ENCODE peak calls at places on chromosomes 11 and 22, in five cellular contexts. Z, R, J, T and O are unnamed samples.

GRCh38 chr22:23042179-23042578 is 28.1 kb upstream of the GNAZ start:
- DNase-seq in Z (no peak), R (no peak), J (no peak), T (no peak), O (no peak)

GRCh38 chr22:38218661-38219331 is 17.0 kb downstream of the MAFF start:
- DNase-seq in Z (peak; percentile 93), R (peak; percentile 89), J (no peak), T (peak; percentile 97), O (peak; percentile 96)

GRCh38 chr11:31825453-31826391 is 14.6 kb upstream of the PAX6 start:
- DNase-seq in Z (peak; percentile 22), R (peak; percentile 55), J (peak; percentile 23), T (no peak), O (no peak)

GRCh38 chr22:46355996-46356471 is 20.5 kb downstream of the TRMU start:
- DNase-seq in Z (no peak), R (no peak), J (no peak), T (no peak), O (no peak)

GRCh38 chr11:7664867-7665266 is 8.4 kb downstream of the CYB5R2 start:
- DNase-seq in Z (no peak), R (no peak), J (no peak), T (no peak), O (no peak)

GRCh38 chr11:12808519-12808918 is 134.3 kb downstream of the TEAD1 start:
- DNase-seq in Z (no peak), R (no peak), J (no peak), T (peak; percentile 76), O (peak; percentile 69)

GRCh38 chr22:37007666-37008065 is 11.6 kb downstream of the TST start:
- DNase-seq in Z (peak; percentile 75), R (no peak), J (no peak), T (no peak), O (no peak)

GRCh38 chr11:20250644-20251247 is 90.5 kb upstream of the DBX1 start:
- DNase-seq in Z (no peak), R (no peak), J (no peak), T (no peak), O (no peak)

GRCh38 chr11:17629113-17629512 is 82.1 kb downstream of the OTOG start:
- DNase-seq in Z (no peak), R (no peak), J (no peak), T (no peak), O (no peak)

GRCh38 chr11:14520086-14520901 is at the start of gene PSMA1:
- DNase-seq in Z (peak; percentile 99), R (peak; percentile 97), J (peak; percentile 90), T (peak; percentile 94), O (peak; percentile 97)

GRCh38 chr11:18106688-18107087 is 806 bp upstream of the SAAL1 start:
- DNase-seq in Z (no peak), R (no peak), J (no peak), T (peak; percentile 65), O (peak; percentile 58)

GRCh38 chr11:47918882-47919495 is 61.4 kb upstream of the PTPRJ start:
- DNase-seq in Z (peak; percentile 58), R (no peak), J (no peak), T (peak; percentile 60), O (peak; percentile 73)

GRCh38 chr11:105862736-105863367 is 159.2 kb downstream of the MSANTD4 start:
- DNase-seq in Z (peak; percentile 57), R (no peak), J (peak; percentile 30), T (peak; percentile 68), O (peak; percentile 70)

GRCh38 chr22:29617922-29618629 is 14.6 kb downstream of the NF2 start:
- DNase-seq in Z (no peak), R (no peak), J (no peak), T (peak; percentile 68), O (peak; percentile 54)

GRCh38 chr11:6926208-6927029 is at the start of gene ZNF215:
- DNase-seq in Z (peak; percentile 97), R (peak; percentile 97), J (peak; percentile 78), T (peak; percentile 81), O (peak; percentile 90)

GRCh38 chr11:11691296-11692141 is 69.7 kb upstream of the GALNT18 start:
- DNase-seq in Z (peak; percentile 76), R (peak; percentile 63), J (peak; percentile 67), T (no peak), O (no peak)

GRCh38 chr22:37229012-37229804 is 14.9 kb downstream of the RAC2 start:
- DNase-seq in Z (no peak), R (no peak), J (no peak), T (peak; percentile 87), O (peak; percentile 87)

GRCh38 chr11:67321313-67321871 is 18.1 kb downstream of the SSH3 start:
- DNase-seq in Z (no peak), R (no peak), J (no peak), T (no peak), O (no peak)

GRCh38 chr11:114775849-114776621 is 97.7 kb downstream of the NXPE2 start:
- DNase-seq in Z (no peak), R (no peak), J (no peak), T (no peak), O (no peak)

GRCh38 chr11:4044971-4045646 is 49.5 kb upstream of the RRM1 start:
- DNase-seq in Z (no peak), R (no peak), J (no peak), T (no peak), O (no peak)

GRCh38 chr11:57379732-57380131 is 1.2 kb downstream of the PRG3 start:
- DNase-seq in Z (peak; percentile 81), R (peak; percentile 80), J (peak; percentile 56), T (peak; percentile 24), O (peak; percentile 34)

GRCh38 chr22:37657590-37658132 is 862 bp upstream of the PDXP start:
- DNase-seq in Z (no peak), R (no peak), J (no peak), T (peak; percentile 7), O (no peak)

GRCh38 chr22:32823024-32823730 is 21.7 kb downstream of the TIMP3 start:
- DNase-seq in Z (peak; percentile 91), R (peak; percentile 75), J (no peak), T (peak; percentile 44), O (peak; percentile 56)

GRCh38 chr22:31891366-31892079 is 52.8 kb upstream of the YWHAH start:
- DNase-seq in Z (no peak), R (no peak), J (no peak), T (peak; percentile 18), O (peak; percentile 29)

GRCh38 chr11:70671083-70671482 is 272.8 kb downstream of the CTTN start:
- DNase-seq in Z (peak; percentile 47), R (peak; percentile 39), J (no peak), T (no peak), O (no peak)

GRCh38 chr11:113873241-113873626 is 2.1 kb downstream of the USP28 start:
- DNase-seq in Z (peak; percentile 88), R (no peak), J (no peak), T (peak; percentile 32), O (peak; percentile 32)

GRCh38 chr11:73143126-73143838 is 1.2 kb upstream of the FCHSD2 start:
- DNase-seq in Z (no peak), R (no peak), J (no peak), T (peak; percentile 58), O (peak; percentile 67)

DNA sequence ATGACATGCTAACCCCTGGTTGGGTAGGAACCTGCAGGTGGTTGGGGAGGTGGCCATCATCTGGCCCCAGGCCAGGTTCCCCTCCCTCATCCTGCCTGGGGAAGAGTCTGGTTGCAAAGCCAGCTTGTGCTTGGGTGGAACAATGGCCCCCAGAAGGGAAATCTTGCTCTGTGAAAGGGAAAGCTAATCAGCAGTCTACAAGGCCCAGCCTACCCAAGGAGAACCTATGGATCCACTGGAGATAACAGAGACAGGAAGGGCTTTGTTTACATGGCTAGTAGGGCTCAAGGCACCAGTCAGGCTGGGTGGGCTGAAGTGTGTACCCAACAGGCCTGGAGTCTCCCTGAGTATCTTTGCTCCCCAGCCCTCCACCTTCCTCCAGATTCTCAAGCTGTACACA is 358.9 kb downstream of the BUD13 start:
- DNase-seq in Z (peak; percentile 86), R (no peak), J (no peak), T (no peak), O (no peak)
- H3K27ac ChIP-seq in Z (no peak overlapping the region), R (no peak overlapping the region), J (no peak overlapping the region), T (no peak overlapping the region), O (no peak overlapping the region)

GRCh38 chr11:27403195-27403594 is 40.2 kb upstream of the CCDC34 start:
- DNase-seq in Z (no peak), R (no peak), J (no peak), T (no peak), O (no peak)

GRCh38 chr11:27406498-27407354 is 43.7 kb upstream of the CCDC34 start:
- DNase-seq in Z (no peak), R (no peak), J (no peak), T (no peak), O (no peak)

GRCh38 chr11:27404427-27404826 is 41.4 kb upstream of the CCDC34 start:
- DNase-seq in Z (no peak), R (no peak), J (no peak), T (no peak), O (no peak)

GRCh38 chr11:27402450-27402849 is 39.4 kb upstream of the CCDC34 start:
- DNase-seq in Z (no peak), R (no peak), J (no peak), T (no peak), O (no peak)

GRCh38 chr11:27405134-27405533 is 42.1 kb upstream of the CCDC34 start:
- DNase-seq in Z (no peak), R (no peak), J (no peak), T (no peak), O (no peak)
- H2BK120ac ChIP-seq in Z (no peak overlapping the region), R (no peak overlapping the region), J (no peak overlapping the region), T (no peak overlapping the region), O (no peak overlapping the region)

DNA sequence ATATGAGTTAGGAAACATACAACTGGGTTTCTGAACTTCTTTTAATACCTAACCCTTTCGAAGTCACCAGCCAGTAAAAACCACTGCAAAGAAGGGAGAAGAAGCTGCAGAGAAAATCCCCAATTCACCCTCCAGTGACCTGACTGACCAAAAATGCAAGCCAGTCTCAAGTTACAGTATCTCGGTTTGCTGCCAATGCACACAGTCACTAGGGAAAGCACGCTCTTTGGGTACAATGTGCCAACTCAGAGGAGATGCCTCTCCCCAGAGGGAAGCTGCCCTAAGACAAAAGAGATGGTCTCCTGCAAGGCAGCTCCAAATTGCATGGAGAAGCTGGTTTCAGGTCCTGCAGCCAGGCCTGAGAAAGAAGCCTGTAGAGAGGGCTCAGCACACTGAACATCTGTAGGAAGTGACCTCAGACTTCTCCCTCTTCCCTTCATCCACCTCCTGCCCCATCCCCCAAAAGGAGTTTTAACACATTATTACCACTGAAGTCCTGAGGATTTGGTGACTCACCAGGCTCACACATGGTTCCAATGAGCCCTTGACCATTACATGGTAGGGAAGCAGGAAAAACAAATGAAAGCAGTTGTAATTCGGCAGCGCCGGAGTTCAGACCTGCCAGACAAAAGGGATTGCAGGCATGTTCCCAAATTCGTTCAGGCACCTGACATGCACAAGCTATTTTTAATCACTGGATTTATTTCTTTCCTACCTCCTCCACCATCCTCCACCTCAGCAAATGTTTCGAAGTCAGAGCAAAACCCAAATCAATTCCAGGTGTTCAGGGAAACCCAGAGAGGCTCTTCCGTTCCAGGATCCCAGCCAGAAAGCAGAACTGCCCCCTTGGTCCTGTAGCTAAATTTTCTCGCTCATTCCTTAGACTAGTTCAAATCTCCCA is 90.1 kb downstream of the ETS1 start:
- DNase-seq in Z (peak; percentile 97), R (peak; percentile 29), J (no peak), T (peak; percentile 99), O (peak; percentile 98)
- H3K27ac ChIP-seq in Z (peak overlapping the region; percentile 73), R (no peak overlapping the region), J (no peak overlapping the region), T (peak overlapping the region; percentile 79), O (peak overlapping the region; percentile 96)

DNA sequence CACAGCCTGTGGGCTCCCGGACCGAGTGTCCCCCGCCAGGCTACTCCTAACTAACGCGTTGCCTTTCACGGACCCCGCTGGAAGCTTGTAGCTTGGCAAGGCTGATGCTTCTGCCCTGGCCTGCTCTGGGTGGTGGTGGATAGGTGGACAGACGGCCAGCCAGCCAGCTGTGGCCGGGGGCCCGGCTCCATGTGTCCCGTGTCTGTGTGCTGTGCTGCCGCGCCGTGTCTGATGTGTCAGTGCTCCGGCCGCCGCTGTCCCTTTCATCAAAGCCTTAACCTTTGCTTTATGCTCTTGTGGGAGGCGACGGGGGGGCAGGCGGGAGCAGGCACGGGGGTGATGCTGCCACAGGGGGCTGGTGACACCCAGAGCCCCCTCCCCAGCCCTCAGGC is 5.0 kb downstream of the CCDC188 start:
- DNase-seq in Z (no peak), R (no peak), J (no peak), T (no peak), O (no peak)
- H2BK120ac ChIP-seq in Z (no peak overlapping the region), R (no peak overlapping the region), J (no peak overlapping the region), T (no peak overlapping the region), O (no peak overlapping the region)